ENCODE peak calls at places on chromosomes 12 and 14, in four cellular contexts. M is breast epithelium, Z is AG10803, F is neural progenitor cell. P is an unnamed sample.

GRCh38 chr14:43877351-43877900 is 629.7 kb downstream of the FSCB start:
- DNase-seq in Z (no peak), M (no peak), F (no peak), P (no peak)

GRCh38 chr14:55398679-55399078 is 13.0 kb downstream of the ATG14 start:
- DNase-seq in Z (peak; percentile 96), F (no peak), M (no peak), P (peak; percentile 38)

GRCh38 chr14:78501901-78502300 is 331.7 kb downstream of the NRXN3 start:
- DNase-seq in M (no peak), Z (no peak), F (no peak), P (no peak)

GRCh38 chr12:92879698-92880322 is 49.3 kb downstream of the EEA1 start:
- DNase-seq in M (no peak), Z (no peak), F (no peak), P (no peak)

GRCh38 chr14:64632056-64632455 is 72.2 kb upstream of the PLEKHG3 start:
- DNase-seq in F (no peak), M (no peak), Z (peak; percentile 77), P (no peak)

GRCh38 chr12:27901959-27902358 is 70.6 kb downstream of the PTHLH start:
- DNase-seq in Z (peak; percentile 48), M (no peak), F (no peak), P (no peak)

GRCh38 chr12:49017764-49018281 is 753 bp downstream of the PRKAG1 start:
- DNase-seq in Z (peak; percentile 58), F (no peak), M (no peak), P (no peak)

GRCh38 chr14:60093606-60094005 is 1.9 kb downstream of the PCNX4 start:
- DNase-seq in Z (no peak), F (no peak), M (no peak), P (no peak)

GRCh38 chr12:52208424-52209165 is 16.8 kb upstream of the KRT80 start:
- DNase-seq in F (no peak), Z (no peak), M (peak; percentile 51), P (no peak)

GRCh38 chr14:61555056-61555838 is 140.1 kb upstream of the HIF1A start:
- DNase-seq in F (peak; percentile 0), M (no peak), Z (peak; percentile 91), P (no peak)

GRCh38 chr14:45651906-45652305 is 398.9 kb upstream of the MIS18BP1 start:
- DNase-seq in F (no peak), M (no peak), Z (no peak), P (no peak)

GRCh38 chr14:71240154-71240553 is 332.9 kb downstream of the PCNX1 start:
- DNase-seq in F (no peak), M (no peak), Z (no peak), P (no peak)

GRCh38 chr14:92561906-92562489 is 48.4 kb downstream of the RIN3 start:
- DNase-seq in Z (no peak), M (no peak), F (no peak), P (no peak)

GRCh38 chr12:96981053-96981452 is 74.0 kb downstream of the NEDD1 start:
- DNase-seq in M (no peak), Z (peak; percentile 81), F (no peak), P (no peak)

GRCh38 chr12:50110127-50110761 is 1.8 kb upstream of the COX14 start:
- DNase-seq in F (no peak), Z (no peak), M (peak; percentile 47), P (no peak)

GRCh38 chr12:114478891-114479290 is 72.9 kb upstream of the TBX5 start:
- DNase-seq in M (no peak), F (peak; percentile 15), Z (no peak), P (no peak)

GRCh38 chr12:114479831-114480230 is 73.9 kb upstream of the TBX5 start:
- DNase-seq in F (peak; percentile 53), M (no peak), Z (no peak), P (no peak)

GRCh38 chr12:114483996-114484395 is 78.1 kb upstream of the TBX5 start:
- DNase-seq in M (no peak), F (no peak), Z (no peak), P (no peak)

GRCh38 chr12:114481200-114481535 is 75.2 kb upstream of the TBX5 start:
- DNase-seq in Z (no peak), F (peak; percentile 38), M (no peak), P (no peak)

GRCh38 chr12:114480309-114481199 is 74.6 kb upstream of the TBX5 start:
- DNase-seq in M (no peak), Z (peak; percentile 41), F (peak; percentile 38), P (no peak)
- H3K4me3 ChIP-seq in M (peak overlapping the region; percentile 31), Z (peak overlapping the region; percentile 62), F (peak overlapping the region; percentile 35), P (peak overlapping the region; percentile 55)

DNA sequence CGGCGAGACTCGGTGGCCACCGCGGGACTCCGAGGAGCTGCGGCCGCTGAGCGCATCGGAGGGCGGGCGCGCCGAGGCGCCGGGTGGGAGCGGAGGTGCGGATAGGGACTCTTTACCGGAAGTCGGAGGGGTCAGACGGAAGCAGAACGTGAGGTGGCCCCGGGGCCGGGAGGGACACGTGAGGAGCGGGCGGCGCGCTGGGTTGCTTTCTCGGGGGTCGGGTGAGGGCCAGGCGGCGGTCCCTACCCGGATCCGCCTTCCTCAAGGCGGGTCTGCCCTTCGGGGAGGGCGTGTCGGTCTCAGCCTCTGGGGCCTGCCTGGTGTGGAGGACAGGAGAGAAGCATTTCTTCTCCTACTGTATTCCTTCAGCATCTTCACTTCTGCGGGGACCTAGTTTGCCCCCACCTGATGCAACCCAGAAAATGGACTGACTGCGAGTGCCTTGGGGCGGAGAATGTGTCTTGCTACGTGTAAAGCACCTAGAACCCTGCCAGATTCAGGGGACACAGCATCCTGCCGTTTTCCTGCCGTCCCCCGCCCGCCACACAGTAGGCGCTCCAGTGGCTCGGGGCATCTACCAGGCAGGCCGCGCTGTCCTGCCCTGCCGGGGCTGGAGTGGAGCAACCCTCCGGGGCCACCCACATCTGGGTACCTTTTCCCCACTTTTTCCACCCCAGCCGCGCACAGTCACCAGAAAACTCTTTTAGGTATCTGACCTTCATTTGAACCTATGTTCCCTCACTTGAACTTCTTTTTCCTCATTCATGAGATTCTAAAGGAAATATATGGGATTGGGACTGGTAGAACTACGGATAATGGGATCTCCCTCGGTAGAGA is 562 bp upstream of the ATXN2 start:
- DNase-seq in M (peak; percentile 82), F (peak; percentile 97), Z (peak; percentile 97), P (peak; percentile 69)
- TF ChIP-seq CTCF in M (no peak), F (no peak), Z (no peak), P (no peak)

GRCh38 chr12:119593578-119594398 is at the start of gene TMEM233:
- DNase-seq in Z (no peak), M (no peak), F (peak; percentile 83), P (no peak)
- H3K4me3 ChIP-seq in Z (peak within 1 kb of the TSS; percentile 29), M (peak within 1 kb of the TSS; percentile 48), F (peak within 1 kb of the TSS; percentile 44), P (peak within 1 kb of the TSS; percentile 36)

GRCh38 chr12:114512351-114512750 is 106.4 kb upstream of the TBX5 start:
- DNase-seq in M (no peak), F (no peak), Z (no peak), P (no peak)
- TF ChIP-seq CTCF in M (no peak), F (peak; percentile 6), Z (no peak), P (no peak)

GRCh38 chr14:24783791-24784190 is 149.8 kb upstream of the GZMB start:
- DNase-seq in Z (no peak), M (no peak), F (no peak), P (no peak)
- H3K4me3 ChIP-seq in Z (no peak overlapping the region), M (no peak overlapping the region), F (no peak overlapping the region), P (no peak overlapping the region)

GRCh38 chr12:57216014-57216891 is at the start of gene NXPH4:
- DNase-seq in M (no peak), Z (no peak), F (peak; percentile 70), P (no peak)
- TF ChIP-seq CTCF in M (no peak), Z (no peak), F (no peak), P (no peak)

DNA sequence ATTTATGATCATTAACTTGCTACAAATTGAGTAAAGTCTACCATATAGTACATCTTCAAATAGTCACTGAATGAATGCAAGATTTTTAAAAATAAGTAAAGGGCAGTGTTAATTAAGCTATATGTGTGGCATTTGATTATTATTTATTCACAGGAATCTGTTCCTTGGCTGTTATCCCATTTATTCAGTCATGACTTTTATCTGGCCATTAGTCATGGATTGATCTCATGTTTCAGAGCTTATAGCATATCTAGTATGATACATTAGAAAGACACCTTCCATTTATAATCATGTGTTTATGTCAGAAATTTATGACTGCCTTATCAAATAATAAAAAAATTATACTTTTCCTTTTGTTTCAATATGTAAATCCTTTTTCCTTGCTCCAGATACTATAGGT is 248.0 kb upstream of the PDE3A start:
- DNase-seq in Z (no peak), M (no peak), F (no peak), P (no peak)
- H3K4me3 ChIP-seq in Z (no peak overlapping the region), M (no peak overlapping the region), F (no peak overlapping the region), P (peak overlapping the region; percentile 9)

GRCh38 chr12:60489071-60489470 is 893.2 kb downstream of the SLC16A7 start:
- DNase-seq in Z (peak; percentile 4), F (no peak), M (no peak), P (no peak)

GRCh38 chr12:60498656-60499055 is 902.8 kb downstream of the SLC16A7 start:
- DNase-seq in M (no peak), F (no peak), Z (no peak), P (no peak)

DNA sequence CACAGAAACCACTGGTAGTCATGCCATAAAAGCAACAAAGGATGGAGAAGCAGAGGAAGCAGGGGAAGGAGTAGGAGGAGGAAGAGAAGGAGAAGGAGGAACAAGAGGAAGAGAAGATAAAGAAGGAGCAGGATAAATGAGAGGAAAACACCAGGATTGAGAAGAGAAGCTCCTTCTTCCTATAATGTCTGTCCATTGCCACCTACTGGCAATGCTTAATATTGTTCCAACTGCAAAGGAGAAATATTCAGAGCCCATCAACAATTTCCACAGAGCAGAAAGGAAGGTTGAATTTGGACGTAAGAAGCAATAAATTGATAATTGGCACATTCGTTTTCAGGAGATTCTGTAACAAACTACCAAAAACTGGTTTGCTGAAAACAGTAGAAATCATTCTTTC is 898.4 kb downstream of the SLC16A7 start:
- DNase-seq in Z (peak; percentile 67), M (no peak), F (peak; percentile 40), P (no peak)
- TF ChIP-seq CTCF in Z (peak; percentile 84), M (peak; percentile 39), F (peak; percentile 60), P (peak; percentile 35)

GRCh38 chr14:100824946-100825690 is 800 bp upstream of the MEG3 start:
- DNase-seq in F (no peak), Z (no peak), M (no peak), P (no peak)
- H3K4me3 ChIP-seq in F (no peak overlapping the region), Z (peak overlapping the region; percentile 82), M (peak overlapping the region; percentile 43), P (no peak overlapping the region)

DNA sequence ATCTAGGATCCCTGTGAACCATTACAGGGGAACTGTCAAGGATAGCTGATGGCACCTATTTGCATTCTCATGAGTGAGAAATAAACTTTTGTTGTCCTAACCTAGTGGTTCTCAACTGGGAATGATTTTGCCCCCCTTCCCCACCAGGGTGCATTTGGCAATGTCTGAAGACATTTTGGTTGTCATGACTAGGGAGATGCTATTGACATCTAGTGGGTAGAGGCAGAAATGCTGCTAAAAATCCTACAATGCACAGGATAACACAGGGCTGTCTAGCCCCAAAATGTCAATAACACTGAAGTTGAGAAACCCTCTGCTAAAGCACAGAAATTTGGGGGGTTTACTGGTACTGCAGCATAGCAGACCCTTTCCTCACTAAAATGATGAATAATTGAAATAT is 140.9 kb upstream of the SRRM4 start:
- DNase-seq in M (no peak), F (peak; percentile 27), Z (no peak), P (no peak)
- TF ChIP-seq CTCF in M (no peak), F (peak; percentile 50), Z (no peak), P (no peak)